ENCODE peak calls at places on chromosomes 11 and 22, in seven cellular contexts. P is transverse colon, R is psoas muscle, A is lower lobe of right lung, O is substantia nigra, T is body of pancreas, D is uterus. N is an unnamed sample.

GRCh38 chr22:20095521-20095920 is 15.5 kb downstream of the DGCR8 start:
- DNase-seq in D (no peak), A (no peak), R (no peak), O (no peak), T (no peak), P (no peak), N (no peak)

GRCh38 chr11:124798991-124799383 is 1.2 kb downstream of the MSANTD2 start:
- DNase-seq in O (no peak), T (no peak), A (no peak), P (peak; percentile 11), R (no peak), D (no peak), N (no peak)

GRCh38 chr11:70322653-70323052 is 52.2 kb downstream of the PPFIA1 start:
- DNase-seq in D (no peak), R (no peak), T (no peak), O (no peak), A (no peak), P (no peak), N (no peak)

GRCh38 chr11:48047616-48048015 is 67.3 kb downstream of the PTPRJ start:
- DNase-seq in T (no peak), R (no peak), A (no peak), D (no peak), P (no peak), O (no peak), N (no peak)

GRCh38 chr11:34787899-34788298 is 128.3 kb downstream of the APIP start:
- DNase-seq in R (no peak), O (no peak), A (no peak), P (no peak), T (no peak), D (no peak), N (no peak)

GRCh38 chr11:115672999-115673411 is 168.8 kb upstream of the CADM1 start:
- DNase-seq in R (peak; percentile 21), A (no peak), T (no peak), D (no peak), O (peak; percentile 39), P (no peak), N (no peak)

GRCh38 chr11:6693342-6694228 is 10.4 kb upstream of the MRPL17 start:
- DNase-seq in T (no peak), A (no peak), D (peak; percentile 24), O (no peak), P (no peak), R (no peak), N (no peak)

GRCh38 chr11:68683086-68683951 is 1.0 kb upstream of the GAL start:
- DNase-seq in A (no peak), O (no peak), R (no peak), T (no peak), D (no peak), P (no peak), N (no peak)

GRCh38 chr11:105297463-105297862 is 157.9 kb upstream of the CARD18 start:
- DNase-seq in T (no peak), O (no peak), P (no peak), A (no peak), D (no peak), R (no peak), N (no peak)

GRCh38 chr11:132072880-132073213 is 702.4 kb downstream of the NTM start:
- DNase-seq in T (no peak), R (no peak), O (no peak), P (no peak), A (no peak), D (no peak), N (no peak)

GRCh38 chr11:62588966-62589637 is 2.2 kb downstream of the TUT1 start:
- DNase-seq in A (no peak), T (no peak), R (no peak), P (no peak), D (no peak), O (no peak), N (no peak)

GRCh38 chr11:69005631-69006368 is 7.2 kb downstream of the MRGPRF start:
- DNase-seq in D (peak; percentile 23), O (no peak), R (no peak), T (no peak), A (no peak), P (no peak), N (no peak)

GRCh38 chr11:47349521-47350095 is 2.9 kb downstream of the MYBPC3 start:
- DNase-seq in D (no peak), T (no peak), A (no peak), R (no peak), P (no peak), O (no peak), N (no peak)

GRCh38 chr11:108009497-108010360 is 1.0 kb downstream of the CUL5 start:
- DNase-seq in R (no peak), P (no peak), O (no peak), T (no peak), A (no peak), D (no peak), N (no peak)

GRCh38 chr11:6427516-6427915 is 8.6 kb upstream of the APBB1 start:
- DNase-seq in R (no peak), O (no peak), A (no peak), P (no peak), D (no peak), T (no peak), N (no peak)

GRCh38 chr11:71252782-71253730 is 679 bp upstream of the SHANK2 start:
- DNase-seq in P (peak; percentile 53), A (peak; percentile 63), R (no peak), T (peak; percentile 73), D (no peak), O (no peak), N (no peak)

GRCh38 chr11:40417627-40418026 is 1041.8 kb downstream of the LRRC4C start:
- DNase-seq in P (no peak), T (no peak), D (no peak), R (no peak), A (no peak), O (no peak), N (no peak)

GRCh38 chr11:124538019-124538418 is 5.4 kb downstream of the OR8B12 start:
- DNase-seq in T (peak; percentile 7), R (no peak), O (no peak), P (no peak), A (no peak), D (no peak), N (no peak)

GRCh38 chr11:9765320-9766101 is 101.6 kb downstream of the SWAP70 start:
- DNase-seq in R (peak; percentile 80), D (peak; percentile 57), T (peak; percentile 27), A (no peak), P (no peak), O (no peak), N (no peak)

GRCh38 chr22:22248878-22249277 is 4.3 kb downstream of the VPREB1 start:
- DNase-seq in D (no peak), A (no peak), R (no peak), O (no peak), T (no peak), P (no peak), N (no peak)

GRCh38 chr11:96114178-96115070 is 190.5 kb upstream of the MTMR2 start:
- DNase-seq in T (no peak), A (no peak), R (no peak), O (no peak), P (no peak), D (peak; percentile 60), N (no peak)

GRCh38 chr22:37986371-37986770 is 2.0 kb upstream of the SOX10 start:
- DNase-seq in R (no peak), O (no peak), P (no peak), D (no peak), A (no peak), T (no peak), N (no peak)
- H3K27ac ChIP-seq in R (no peak overlapping the region), O (peak overlapping the region; percentile 99), P (no peak overlapping the region), D (no peak overlapping the region), A (no peak overlapping the region), T (no peak overlapping the region), N (peak overlapping the region; percentile 97)

DNA sequence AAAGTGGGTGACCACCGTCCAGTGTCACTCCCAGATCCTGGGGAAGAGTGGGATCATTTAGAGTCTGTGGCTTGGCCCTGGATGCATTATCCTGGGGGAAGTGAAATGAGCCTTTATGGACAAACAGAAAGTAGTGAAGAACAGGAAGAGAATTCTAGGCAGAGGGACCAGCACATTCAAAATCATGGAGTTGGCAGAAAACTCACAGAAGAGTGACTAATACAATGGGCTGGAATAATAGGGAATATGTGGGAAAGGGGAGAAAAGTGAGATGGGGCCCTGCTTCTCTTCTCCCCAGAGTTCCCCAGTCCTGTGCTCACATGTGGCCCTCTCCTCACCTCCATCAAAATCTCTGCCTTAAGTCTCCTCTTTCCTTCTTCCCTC is 84.3 kb downstream of the CCDC81 start:
- DNase-seq in D (no peak), A (no peak), R (no peak), T (no peak), P (no peak), O (no peak), N (no peak)
- H3K27ac ChIP-seq in D (peak overlapping the region; percentile 61), A (no peak overlapping the region), R (peak overlapping the region; percentile 27), T (no peak overlapping the region), P (no peak overlapping the region), O (no peak overlapping the region), N (no peak overlapping the region)

DNA sequence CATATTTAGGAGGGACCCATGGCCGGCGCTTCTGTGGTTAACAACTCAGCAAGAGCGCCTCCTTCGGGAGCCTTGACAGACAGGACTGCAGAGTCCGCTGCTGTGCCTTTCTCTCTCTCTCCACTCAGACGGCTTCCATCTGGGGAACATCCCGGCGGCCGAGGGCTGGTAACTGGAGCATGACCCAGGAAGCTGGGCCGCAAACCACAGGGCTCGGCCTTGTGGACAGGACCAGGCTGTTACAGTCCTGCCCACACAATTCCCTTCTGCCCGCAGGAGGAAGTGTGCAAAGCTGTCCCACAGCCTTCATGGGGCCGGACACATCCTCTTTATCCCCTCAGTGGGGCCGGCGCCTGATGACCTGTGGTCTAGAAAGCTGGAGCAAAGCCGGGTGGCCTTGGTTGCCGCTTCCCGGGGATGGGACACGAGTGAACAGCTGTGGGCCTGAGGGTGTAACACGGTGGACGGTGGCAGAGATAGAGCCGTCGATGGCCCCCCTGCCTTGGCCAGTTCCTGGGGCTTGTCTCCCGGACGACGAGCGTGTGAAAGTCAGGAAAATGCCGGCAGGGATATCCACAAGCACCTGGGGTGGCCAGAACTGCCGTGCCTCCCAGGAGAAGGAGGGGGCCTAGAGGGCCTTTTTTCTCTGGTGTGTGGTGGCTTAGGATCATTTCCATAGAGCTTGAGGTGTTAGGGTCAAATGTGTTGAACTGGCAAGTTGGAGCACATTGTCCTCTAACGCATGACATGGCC is 50.1 kb downstream of the FBLN1 start:
- DNase-seq in O (no peak), D (peak; percentile 59), A (peak; percentile 82), P (peak; percentile 44), R (peak; percentile 59), T (peak; percentile 41), N (no peak)
- H3K27ac ChIP-seq in O (no peak overlapping the region), D (peak overlapping the region; percentile 88), A (peak overlapping the region; percentile 73), P (peak overlapping the region; percentile 72), R (peak overlapping the region; percentile 36), T (peak overlapping the region; percentile 12), N (peak overlapping the region; percentile 83)

GRCh38 chr11:75328426-75329277 is 22.8 kb downstream of the ARRB1 start:
- DNase-seq in O (peak; percentile 79), R (peak; percentile 51), T (peak; percentile 79), P (peak; percentile 85), D (peak; percentile 63), A (peak; percentile 86), N (peak; percentile 59)

GRCh38 chr11:75326439-75326810 is 25.0 kb downstream of the ARRB1 start:
- DNase-seq in O (no peak), P (no peak), R (no peak), A (no peak), D (no peak), T (no peak), N (no peak)

GRCh38 chr11:75333022-75333806 is 18.2 kb downstream of the ARRB1 start:
- DNase-seq in D (no peak), A (no peak), P (no peak), T (no peak), R (no peak), O (no peak), N (no peak)

GRCh38 chr11:75333807-75334140 is 17.7 kb downstream of the ARRB1 start:
- DNase-seq in R (no peak), T (no peak), P (no peak), O (no peak), D (no peak), A (no peak), N (no peak)

GRCh38 chr11:75330279-75330678 is 21.2 kb downstream of the ARRB1 start:
- DNase-seq in A (no peak), O (no peak), P (peak; percentile 76), R (no peak), D (no peak), T (no peak), N (no peak)
- H3K27ac ChIP-seq in A (peak overlapping the region; percentile 74), O (no peak overlapping the region), P (peak overlapping the region; percentile 86), R (no peak overlapping the region), D (no peak overlapping the region), T (no peak overlapping the region), N (peak overlapping the region; percentile 21)